ENCODE peak calls at places on chromosomes 16 and 17, in ten cellular contexts. F is AG04450, A is HCT116, T is type B pancreatic cell, B is H1, G is left ventricle myocardium inferior, S is osteocyte, H is GM23338, Z is AG10803, U is astrocyte of the cerebellum. P is an unnamed sample.

GRCh38 chr16:78503501-78504110 is 404.2 kb downstream of the WWOX start:
- DNase-seq in F (no peak), A (peak; percentile 7), T (no peak), B (no peak), G (no peak), S (no peak), H (peak; percentile 76), Z (peak; percentile 57), U (peak; percentile 36), P (peak; percentile 64)

GRCh38 chr17:56820207-56820606 is 13.5 kb downstream of the C17orf67 start:
- DNase-seq in F (no peak), A (no peak), T (no peak), B (no peak), G (no peak), S (no peak), H (no peak), Z (no peak), U (no peak), P (no peak)

GRCh38 chr17:56592487-56593072 is 919 bp upstream of the NOG start:
- DNase-seq in F (no peak), A (no peak), T (peak; percentile 84), B (peak; percentile 93), G (peak; percentile 58), S (peak; percentile 90), H (peak; percentile 73), Z (peak; percentile 48), U (no peak), P (peak; percentile 70)

GRCh38 chr17:9239260-9239820 is 218.0 kb downstream of the NTN1 start:
- DNase-seq in F (no peak), A (no peak), T (no peak), B (no peak), G (no peak), S (no peak), H (no peak), Z (no peak), U (no peak), P (peak; percentile 59)

GRCh38 chr16:57258226-57258909 is 13.3 kb downstream of the ARL2BP start:
- DNase-seq in F (no peak), A (no peak), T (no peak), B (no peak), G (no peak), S (no peak), H (no peak), Z (no peak), U (no peak), P (no peak)

GRCh38 chr17:31496097-31496496 is 104.6 kb downstream of the RAB11FIP4 start:
- DNase-seq in F (no peak), A (no peak), T (no peak), B (no peak), G (no peak), S (no peak), H (no peak), Z (no peak), U (no peak), P (no peak)

GRCh38 chr16:11349599-11350276 is 4.5 kb downstream of the RMI2 start:
- DNase-seq in F (no peak), A (no peak), T (no peak), B (no peak), G (peak; percentile 48), S (no peak), H (no peak), Z (peak; percentile 86), U (no peak), P (no peak)

GRCh38 chr16:25922438-25922837 is 230.7 kb downstream of the HS3ST4 start:
- DNase-seq in F (no peak), A (no peak), T (no peak), B (no peak), G (no peak), S (no peak), H (no peak), Z (no peak), U (no peak), P (no peak)

GRCh38 chr17:28324272-28324745 is 5.3 kb downstream of the TMEM97 start:
- DNase-seq in F (no peak), A (no peak), T (peak; percentile 24), B (peak; percentile 13), G (no peak), S (peak; percentile 13), H (no peak), Z (no peak), U (no peak), P (no peak)

GRCh38 chr16:88141580-88141979 is 190.3 kb downstream of the BANP start:
- DNase-seq in F (no peak), A (no peak), T (no peak), B (no peak), G (no peak), S (no peak), H (no peak), Z (no peak), U (no peak), P (no peak)

GRCh38 chr16:88525663-88525990 is 44.6 kb upstream of the ZC3H18 start:
- DNase-seq in F (no peak), A (no peak), T (no peak), B (no peak), G (no peak), S (no peak), H (no peak), Z (no peak), U (no peak), P (no peak)

DNA sequence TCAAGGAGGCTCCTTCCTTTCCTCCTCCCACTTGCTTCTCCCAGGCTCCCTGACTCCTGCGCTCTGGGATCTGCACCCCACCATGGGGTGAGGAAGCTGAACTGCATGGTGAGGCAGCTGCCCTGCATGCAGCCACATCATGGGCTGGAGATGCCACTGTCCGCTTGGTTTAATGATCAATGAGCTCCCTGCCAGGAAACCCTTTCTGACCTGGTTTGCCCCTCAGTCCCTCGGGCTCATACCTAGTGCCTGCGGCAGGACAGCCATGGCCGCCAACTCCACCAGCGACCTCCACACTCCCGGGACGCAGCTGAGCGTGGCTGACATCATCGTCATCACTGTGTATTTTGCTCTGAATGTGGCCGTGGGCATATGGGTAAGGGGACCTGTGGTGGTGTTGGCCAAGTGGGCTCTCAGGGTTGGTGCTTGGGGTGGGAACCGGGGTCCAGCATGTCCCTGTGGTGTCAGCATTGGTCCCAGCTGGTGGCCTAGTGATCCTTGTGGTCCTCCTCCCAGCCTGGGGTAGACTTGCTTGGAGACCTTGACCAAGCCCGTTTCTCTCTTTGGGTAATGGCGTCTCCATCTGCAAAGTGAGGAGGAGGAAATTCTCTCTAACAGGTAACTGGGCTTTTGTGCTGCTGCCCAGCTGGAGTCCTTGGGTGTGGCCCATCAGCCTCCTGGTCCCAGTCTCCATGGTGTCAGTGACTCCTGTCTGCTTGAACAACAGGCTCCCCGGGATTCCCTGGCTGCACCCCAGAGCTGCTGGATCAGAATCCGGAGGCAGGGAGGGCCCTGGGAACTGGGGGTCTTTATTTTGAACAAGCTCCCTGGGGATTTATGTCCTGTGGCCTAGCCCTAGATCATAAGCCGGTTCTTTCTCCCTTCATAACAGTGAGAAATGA is at the start of gene SLC5A10:
- DNase-seq in F (no peak), A (no peak), T (no peak), B (no peak), G (no peak), S (no peak), H (peak; percentile 64), Z (no peak), U (no peak), P (no peak)
- TF ChIP-seq CTCF in F (peak; percentile 37), A (peak; percentile 45), T (peak; percentile 31), B (peak; percentile 62), G (peak; percentile 21), S (no peak), H (peak; percentile 36), Z (peak; percentile 19), U (peak; percentile 43), P (no peak)

GRCh38 chr16:67407788-67408452 is 8.4 kb downstream of the ZDHHC1 start:
- DNase-seq in F (no peak), A (no peak), T (no peak), B (no peak), G (no peak), S (no peak), H (no peak), Z (no peak), U (no peak), P (no peak)
- TF ChIP-seq CTCF in F (peak; percentile 14), A (peak; percentile 15), T (no peak), B (peak; percentile 57), G (no peak), S (peak; percentile 7), H (peak; percentile 49), Z (peak; percentile 23), U (no peak), P (no peak)

GRCh38 chr17:42023524-42024349 is 3.8 kb downstream of the NKIRAS2 start:
- DNase-seq in F (no peak), A (no peak), T (no peak), B (no peak), G (peak; percentile 35), S (no peak), H (no peak), Z (no peak), U (no peak), P (no peak)

GRCh38 chr17:42026821-42027539 is 7.1 kb downstream of the NKIRAS2 start:
- DNase-seq in F (no peak), A (no peak), T (no peak), B (no peak), G (no peak), S (no peak), H (no peak), Z (no peak), U (no peak), P (no peak)

GRCh38 chr17:42027540-42027889 is 7.6 kb downstream of the NKIRAS2 start:
- DNase-seq in F (no peak), A (no peak), T (no peak), B (no peak), G (no peak), S (no peak), H (no peak), Z (no peak), U (no peak), P (no peak)

GRCh38 chr17:42027961-42028790 is 8.3 kb downstream of the NKIRAS2 start:
- DNase-seq in F (no peak), A (peak; percentile 39), T (no peak), B (peak; percentile 77), G (no peak), S (no peak), H (peak; percentile 92), Z (no peak), U (no peak), P (no peak)

DNA sequence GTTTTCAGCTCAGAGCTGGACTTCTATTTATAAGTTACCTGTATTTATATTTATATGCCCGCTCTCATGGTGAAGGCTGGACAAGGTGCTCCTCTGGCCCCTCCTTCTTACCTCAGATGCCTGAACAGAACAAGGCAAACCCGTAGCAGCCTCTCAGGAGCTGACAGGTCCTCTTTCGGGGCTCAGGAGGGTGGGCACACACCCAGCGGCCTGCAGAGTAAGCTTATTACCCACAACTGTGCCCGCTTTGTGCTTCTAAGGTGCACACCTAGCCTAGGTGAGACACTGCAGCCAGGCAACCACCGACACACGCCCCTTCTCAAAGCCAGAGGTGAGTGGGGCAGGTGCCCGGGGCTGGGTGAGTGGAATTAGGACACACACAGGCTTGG is 5.3 kb downstream of the NKIRAS2 start:
- DNase-seq in F (no peak), A (no peak), T (no peak), B (no peak), G (no peak), S (no peak), H (no peak), Z (no peak), U (no peak), P (no peak)
- TF ChIP-seq CTCF in F (no peak), A (no peak), T (no peak), B (no peak), G (no peak), S (no peak), H (no peak), Z (no peak), U (no peak), P (peak; percentile 44)

GRCh38 chr16:234468-235305 is at the start of gene FAM234A:
- DNase-seq in F (peak; percentile 57), A (peak; percentile 62), T (peak; percentile 94), B (peak; percentile 94), G (peak; percentile 93), S (peak; percentile 97), H (peak; percentile 98), Z (peak; percentile 86), U (peak; percentile 58), P (peak; percentile 97)
- TF ChIP-seq CTCF in F (peak; percentile 54), A (peak; percentile 36), T (peak; percentile 60), B (peak; percentile 42), G (peak; percentile 57), S (peak; percentile 54), H (peak; percentile 55), Z (peak; percentile 45), U (peak; percentile 49), P (peak; percentile 59)